ENCODE peak calls at places on chromosomes 12 and 14, in eight cellular contexts. P is H9; Y is cardiac muscle cell; L is pancreas; U is CD8-positive, alpha-beta T cell; X is GM06990; B is AG10803; Z is IMR-90. F is an unnamed sample.

GRCh38 chr12:24034160-24034559 is 84.7 kb upstream of the SOX5 start:
- DNase-seq in P (no peak), Y (no peak), L (no peak), U (no peak), X (no peak), B (peak; percentile 17), Z (peak; percentile 11), F (no peak)

GRCh38 chr12:84201976-84202375 is 710.6 kb downstream of the SLC6A15 start:
- DNase-seq in P (no peak), Y (no peak), L (no peak), U (no peak), X (no peak), B (no peak), Z (peak; percentile 4), F (no peak)

GRCh38 chr12:101795786-101796185 is 35.0 kb downstream of the GNPTAB start:
- DNase-seq in P (no peak), Y (no peak), L (no peak), U (no peak), X (no peak), B (no peak), Z (no peak), F (no peak)

GRCh38 chr12:119665164-119665929 is 2.6 kb upstream of the PRKAB1 start:
- DNase-seq in P (no peak), Y (no peak), L (no peak), U (no peak), X (no peak), B (no peak), Z (no peak), F (no peak)

GRCh38 chr12:84561362-84561761 is 351.2 kb downstream of the SLC6A15 start:
- DNase-seq in P (no peak), Y (no peak), L (no peak), U (no peak), X (no peak), B (peak; percentile 50), Z (no peak), F (no peak)

GRCh38 chr12:105936496-105936895 is 202.3 kb downstream of the NUAK1 start:
- DNase-seq in P (no peak), Y (no peak), L (no peak), U (no peak), X (no peak), B (no peak), Z (no peak), F (no peak)

GRCh38 chr12:132160671-132161045 is 16.4 kb downstream of the NOC4L start:
- DNase-seq in P (no peak), Y (no peak), L (no peak), U (no peak), X (no peak), B (no peak), Z (no peak), F (no peak)

GRCh38 chr12:51295651-51296050 is 25.4 kb upstream of the SMAGP start:
- DNase-seq in P (no peak), Y (no peak), L (no peak), U (no peak), X (no peak), B (no peak), Z (no peak), F (no peak)

GRCh38 chr14:100988411-100988900 is 84.9 kb upstream of the RTL1 start:
- DNase-seq in P (no peak), Y (no peak), L (no peak), U (no peak), X (no peak), B (no peak), Z (peak; percentile 45), F (no peak)

GRCh38 chr14:24556756-24557155 is 19.3 kb downstream of the CTSG start:
- DNase-seq in P (no peak), Y (no peak), L (no peak), U (no peak), X (no peak), B (no peak), Z (peak; percentile 29), F (no peak)

GRCh38 chr12:40063424-40063823 is 42.5 kb downstream of the SLC2A13 start:
- DNase-seq in P (no peak), Y (peak; percentile 20), L (no peak), U (no peak), X (no peak), B (peak; percentile 64), Z (no peak), F (no peak)

GRCh38 chr12:88552672-88553079 is 27.6 kb downstream of the KITLG start:
- DNase-seq in P (no peak), Y (no peak), L (no peak), U (no peak), X (no peak), B (peak; percentile 93), Z (peak; percentile 55), F (no peak)

GRCh38 chr12:6460751-6461371 is 9.0 kb downstream of the TAPBPL start:
- DNase-seq in P (no peak), Y (no peak), L (no peak), U (no peak), X (no peak), B (no peak), Z (no peak), F (peak; percentile 39)

GRCh38 chr12:103399986-103400385 is 95.8 kb downstream of the C12orf42 start:
- DNase-seq in P (no peak), Y (no peak), L (no peak), U (no peak), X (no peak), B (no peak), Z (no peak), F (no peak)

GRCh38 chr12:102957339-102958050 is at the start of gene ASCL1:
- DNase-seq in P (peak; percentile 78), Y (peak; percentile 32), L (no peak), U (no peak), X (peak; percentile 73), B (peak; percentile 30), Z (peak; percentile 10), F (no peak)

GRCh38 chr12:91327889-91328288 is 145.3 kb upstream of the DCN start:
- DNase-seq in P (no peak), Y (no peak), L (no peak), U (no peak), X (no peak), B (peak; percentile 82), Z (peak; percentile 15), F (no peak)

GRCh38 chr14:103879570-103880333 is 32.4 kb upstream of the PPP1R13B start:
- DNase-seq in P (peak; percentile 69), Y (no peak), L (peak; percentile 96), U (no peak), X (no peak), B (no peak), Z (no peak), F (no peak)

GRCh38 chr12:121921106-121921505 is 2.7 kb downstream of the CFAP251 start:
- DNase-seq in P (no peak), Y (no peak), L (no peak), U (no peak), X (no peak), B (no peak), Z (no peak), F (no peak)

GRCh38 chr12:121916719-121917118 is 1.7 kb upstream of the CFAP251 start:
- DNase-seq in P (peak; percentile 82), Y (no peak), L (no peak), U (no peak), X (no peak), B (peak; percentile 48), Z (peak; percentile 67), F (peak; percentile 22)

GRCh38 chr12:121915841-121916321 is 2.5 kb upstream of the CFAP251 start:
- DNase-seq in P (no peak), Y (no peak), L (no peak), U (no peak), X (no peak), B (no peak), Z (peak; percentile 68), F (no peak)

GRCh38 chr12:121918679-121919038 is 267 bp downstream of the CFAP251 start:
- DNase-seq in P (no peak), Y (no peak), L (no peak), U (no peak), X (no peak), B (no peak), Z (no peak), F (no peak)

GRCh38 chr12:121917950-121918678 is at the start of gene CFAP251:
- DNase-seq in P (peak; percentile 98), Y (peak; percentile 93), L (peak; percentile 98), U (peak; percentile 92), X (peak; percentile 87), B (peak; percentile 78), Z (peak; percentile 58), F (peak; percentile 97)
- TF ChIP-seq CTCF in P (peak; percentile 67), Y (peak; percentile 54), L (peak; percentile 63), U (peak; percentile 61), X (peak; percentile 53), B (peak; percentile 54), Z (peak; percentile 55), F (peak; percentile 91)

GRCh38 chr14:76191297-76191696 is 39.6 kb downstream of the GPATCH2L start:
- DNase-seq in P (no peak), Y (no peak), L (no peak), U (no peak), X (no peak), B (no peak), Z (no peak), F (no peak)
- TF ChIP-seq CTCF in P (no peak), Y (no peak), L (no peak), U (no peak), X (no peak), B (no peak), Z (no peak), F (no peak)

GRCh38 chr12:112927925-112928324 is 10.3 kb upstream of the OAS3 start:
- DNase-seq in P (no peak), Y (no peak), L (no peak), U (no peak), X (no peak), B (no peak), Z (no peak), F (no peak)

GRCh38 chr12:112929715-112930114 is 8.6 kb upstream of the OAS3 start:
- DNase-seq in P (no peak), Y (no peak), L (no peak), U (no peak), X (no peak), B (no peak), Z (no peak), F (no peak)

GRCh38 chr12:112927475-112927874 is 10.8 kb upstream of the OAS3 start:
- DNase-seq in P (no peak), Y (no peak), L (no peak), U (no peak), X (no peak), B (no peak), Z (no peak), F (no peak)

GRCh38 chr12:112930350-112930749 is 7.9 kb upstream of the OAS3 start:
- DNase-seq in P (no peak), Y (no peak), L (no peak), U (no peak), X (no peak), B (no peak), Z (no peak), F (no peak)

DNA sequence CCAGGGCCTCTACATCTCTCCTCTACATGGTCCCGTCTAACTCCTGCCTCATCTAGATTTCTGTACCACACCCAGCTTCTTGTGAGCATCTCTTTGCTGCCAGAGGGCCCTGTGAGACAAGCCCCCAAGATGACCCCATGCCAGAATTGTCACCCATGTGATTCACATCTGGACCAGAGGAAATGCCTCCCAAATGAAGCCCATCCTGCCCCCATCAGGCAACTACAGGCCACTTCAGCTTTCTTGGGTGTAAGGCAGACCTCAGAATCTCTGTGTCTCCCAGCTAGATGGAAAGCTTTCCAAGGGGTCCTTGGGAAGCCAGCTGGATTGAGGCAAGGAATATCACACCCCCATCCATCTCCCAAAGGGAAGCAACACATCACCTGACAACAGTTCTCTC is 9.3 kb upstream of the OAS3 start:
- DNase-seq in P (no peak), Y (no peak), L (no peak), U (no peak), X (no peak), B (no peak), Z (no peak), F (no peak)
- TF ChIP-seq CTCF in P (peak; percentile 53), Y (peak; percentile 7), L (no peak), U (no peak), X (no peak), B (no peak), Z (no peak), F (no peak)

GRCh38 chr14:77059276-77059934 is 30.9 kb upstream of the IRF2BPL start:
- DNase-seq in P (peak; percentile 86), Y (no peak), L (no peak), U (no peak), X (no peak), B (peak; percentile 93), Z (peak; percentile 91), F (no peak)
- TF ChIP-seq CTCF in P (peak; percentile 53), Y (peak; percentile 48), L (no peak), U (no peak), X (peak; percentile 8), B (peak; percentile 44), Z (peak; percentile 36), F (no peak)